ENCODE peak calls at places on chromosomes 5 and 9, in four cellular contexts. X, N, F and S are unnamed samples.

GRCh38 chr5:31982661-31983060 is 191.5 kb downstream of the GOLPH3 start:
- DNase-seq in F (no peak), X (no peak), N (peak; percentile 64), S (no peak)

GRCh38 chr9:35481347-35481975 is 8.4 kb upstream of the RUSC2 start:
- DNase-seq in F (peak; percentile 24), X (peak; percentile 37), N (peak; percentile 74), S (peak; percentile 73)

GRCh38 chr9:136050706-136051567 is 44.2 kb downstream of the NACC2 start:
- DNase-seq in X (peak; percentile 81), N (no peak), F (no peak), S (no peak)

GRCh38 chr5:66896207-66896606 is 300.0 kb downstream of the MAST4 start:
- DNase-seq in N (peak; percentile 46), X (no peak), F (no peak), S (no peak)

GRCh38 chr9:26053954-26054353 is 375.7 kb upstream of the TUSC1 start:
- DNase-seq in X (no peak), N (no peak), F (no peak), S (no peak)

GRCh38 chr5:170774831-170775230 is 8.7 kb upstream of the GABRP start:
- DNase-seq in X (no peak), N (no peak), F (no peak), S (no peak)

GRCh38 chr9:19782005-19782404 is 6.8 kb downstream of the SLC24A2 start:
- DNase-seq in N (peak; percentile 12), X (no peak), F (no peak), S (peak; percentile 48)

GRCh38 chr9:69078581-69078980 is 43.0 kb downstream of the FXN start:
- DNase-seq in N (no peak), F (no peak), X (no peak), S (no peak)

GRCh38 chr9:112041536-112042243 is 133.4 kb downstream of the SUSD1 start:
- DNase-seq in N (peak; percentile 96), F (no peak), X (no peak), S (no peak)

GRCh38 chr5:140672455-140673186 is 755 bp downstream of the DND1 start:
- DNase-seq in X (peak; percentile 50), F (no peak), N (no peak), S (no peak)

GRCh38 chr5:57164124-57164523 is 9.7 kb upstream of the GPBP1 start:
- DNase-seq in N (no peak), F (no peak), X (no peak), S (no peak)

GRCh38 chr5:106269252-106269843 is 1401.4 kb downstream of the EFNA5 start:
- DNase-seq in N (peak; percentile 65), F (peak; percentile 18), X (no peak), S (no peak)

GRCh38 chr5:138632900-138633489 is 57.8 kb upstream of the HSPA9 start:
- DNase-seq in F (peak; percentile 12), N (peak; percentile 34), X (peak; percentile 69), S (peak; percentile 75)

GRCh38 chr9:130144703-130145102 is 27.5 kb upstream of the NCS1 start:
- DNase-seq in N (no peak), X (no peak), F (no peak), S (no peak)

GRCh38 chr9:20499013-20499412 is 123.3 kb downstream of the MLLT3 start:
- DNase-seq in N (no peak), F (no peak), X (no peak), S (no peak)

GRCh38 chr5:55440188-55440646 is 94.5 kb downstream of the PLPP1 start:
- DNase-seq in X (peak; percentile 30), N (no peak), F (no peak), S (no peak)

GRCh38 chr5:78803386-78803785 is 154.8 kb upstream of the LHFPL2 start:
- DNase-seq in F (no peak), X (peak; percentile 38), N (no peak), S (no peak)

GRCh38 chr5:81183811-81184748 is 49.0 kb upstream of the CKMT2 start:
- DNase-seq in X (peak; percentile 64), F (no peak), N (no peak), S (peak; percentile 69)

GRCh38 chr9:14309403-14309802 is 4.5 kb downstream of the NFIB start:
- DNase-seq in X (peak; percentile 59), F (no peak), N (peak; percentile 42), S (no peak)

GRCh38 chr9:33315371-33315770 is 25.1 kb downstream of the NFX1 start:
- DNase-seq in X (no peak), N (no peak), F (no peak), S (no peak)

GRCh38 chr5:66231508-66231907 is 87.4 kb downstream of the SREK1 start:
- DNase-seq in F (no peak), N (no peak), X (no peak), S (no peak)

GRCh38 chr9:14021871-14022525 is 291.9 kb downstream of the NFIB start:
- DNase-seq in X (no peak), F (no peak), N (no peak), S (no peak)

GRCh38 chr9:77514886-77515711 is 133.0 kb downstream of the GNA14 start:
- DNase-seq in X (no peak), F (no peak), N (peak; percentile 75), S (no peak)

GRCh38 chr9:89619019-89619418 is 14.2 kb downstream of the GADD45G start:
- DNase-seq in X (no peak), N (no peak), F (no peak), S (no peak)

GRCh38 chr5:1004598-1005361 is 3.8 kb upstream of the NKD2 start:
- DNase-seq in N (peak; percentile 55), X (peak; percentile 78), F (no peak), S (no peak)

GRCh38 chr5:68554566-68555279 is 339.2 kb downstream of the PIK3R1 start:
- DNase-seq in F (no peak), N (no peak), X (peak; percentile 72), S (no peak)

GRCh38 chr5:138596105-138596987 is 21.1 kb upstream of the HSPA9 start:
- DNase-seq in F (peak; percentile 26), X (no peak), N (no peak), S (peak; percentile 49)

GRCh38 chr5:143409972-143410371 is 6.5 kb upstream of the NR3C1 start:
- DNase-seq in X (no peak), F (no peak), N (no peak), S (no peak)

GRCh38 chr5:52449506-52449905 is 338.2 kb upstream of the ITGA1 start:
- DNase-seq in F (no peak), X (no peak), N (no peak), S (no peak)

GRCh38 chr9:82890401-82890800 is 172.5 kb downstream of the RASEF start:
- DNase-seq in X (no peak), N (no peak), F (no peak), S (no peak)

GRCh38 chr9:82890865-82891264 is 172.1 kb downstream of the RASEF start:
- DNase-seq in F (no peak), X (no peak), N (no peak), S (no peak)

GRCh38 chr9:82891321-82891720 is 171.6 kb downstream of the RASEF start:
- DNase-seq in F (no peak), N (no peak), X (no peak), S (no peak)

DNA sequence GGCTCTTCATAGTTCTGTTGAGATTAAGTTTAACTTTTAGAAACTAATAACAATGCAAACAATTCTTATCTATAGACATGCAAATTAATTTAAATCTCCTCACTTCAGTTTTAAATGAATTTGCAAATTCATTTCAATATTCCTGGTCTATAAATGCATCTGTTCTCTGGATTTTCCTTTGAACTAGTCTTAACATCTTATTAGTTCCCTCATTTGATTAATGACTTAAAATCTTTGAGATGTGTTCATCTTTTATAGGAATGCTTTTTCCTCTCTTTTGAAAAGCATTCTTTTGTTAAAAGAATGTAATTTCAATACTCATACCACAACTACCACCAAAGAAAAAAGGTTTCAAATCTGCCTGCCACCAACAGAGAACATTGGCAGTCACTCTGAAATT is 169.4 kb downstream of the RASEF start:
- DNase-seq in N (no peak), X (no peak), F (no peak), S (no peak)
- H3K9me2 ChIP-seq in N (no peaks in the 10 kb centered on the region), X (no peaks in the 10 kb centered on the region), F (no peaks in the 10 kb centered on the region), S (no peaks in the 10 kb centered on the region)

DNA sequence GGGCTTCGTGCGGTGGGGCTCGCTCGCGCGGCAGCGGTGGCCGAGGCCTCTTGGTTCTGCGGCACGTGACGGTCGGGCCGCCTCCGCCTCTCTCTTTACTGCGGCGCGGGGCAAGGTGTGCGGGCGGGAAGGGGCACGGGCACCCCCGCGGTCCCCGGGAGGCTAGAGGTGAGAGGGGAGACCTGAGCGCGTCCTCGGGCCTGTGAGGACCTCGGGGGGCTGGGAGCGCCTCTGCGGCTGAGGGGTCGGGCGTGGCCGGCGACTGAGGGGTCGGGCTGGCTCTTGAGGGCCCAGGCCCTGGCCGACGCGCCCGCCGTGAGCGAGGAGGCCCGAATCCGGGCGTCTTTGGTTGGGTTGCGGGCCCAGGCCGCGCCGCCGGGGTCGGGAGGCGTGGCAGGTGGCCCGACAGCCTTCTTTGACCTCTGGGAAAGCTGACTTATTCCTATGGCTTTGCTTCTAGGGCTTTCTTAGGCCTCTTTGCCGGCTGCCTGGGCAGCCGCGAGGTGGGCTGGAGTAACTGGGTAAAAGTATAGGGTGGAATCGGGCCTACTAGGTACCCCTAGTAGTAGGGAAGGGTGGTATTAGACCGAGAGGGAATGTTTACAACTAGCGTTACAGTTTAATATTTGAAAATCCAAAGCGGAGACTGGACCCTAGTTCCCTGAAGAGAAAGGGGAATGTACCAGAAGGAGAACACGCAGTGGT is at the start of gene CANX:
- DNase-seq in X (no peak), N (no peak), F (no peak), S (no peak)
- H2AFZ ChIP-seq in X (peak within 1 kb of the TSS; percentile 64), N (peak within 1 kb of the TSS; percentile 49), F (peak within 1 kb of the TSS; percentile 82), S (peak within 1 kb of the TSS; percentile 25)

GRCh38 chr9:82894961-82895902 is 167.7 kb downstream of the RASEF start:
- DNase-seq in N (no peak), X (peak; percentile 41), F (no peak), S (no peak)
- H3K9me2 ChIP-seq in N (no peaks in the 10 kb centered on the region), X (no peaks in the 10 kb centered on the region), F (no peaks in the 10 kb centered on the region), S (no peaks in the 10 kb centered on the region)

GRCh38 chr9:120892177-120892747 is 15.3 kb upstream of the PHF19 start:
- DNase-seq in F (no peak), N (no peak), X (no peak), S (no peak)
- H2AFZ ChIP-seq in F (no peak overlapping the region), N (no peak overlapping the region), X (no peak overlapping the region), S (no peak overlapping the region)

GRCh38 chr5:2748841-2749513 is 2.5 kb downstream of the IRX2 start:
- DNase-seq in F (no peak), X (no peak), N (no peak), S (no peak)
- H3K9me2 ChIP-seq in F (no peaks in the 10 kb centered on the region), X (no peaks in the 10 kb centered on the region), N (no peaks in the 10 kb centered on the region), S (no peaks in the 10 kb centered on the region)